ENCODE peak calls at places on chromosomes 1 and 21, in seven cellular contexts. X, U, K, A, G, R and N are unnamed samples.

GRCh38 chr1:194787001-194787400 is 1600.6 kb upstream of the B3GALT2 start:
- DNase-seq in X (no peak), U (no peak), K (no peak), A (no peak), G (no peak), R (no peak), N (no peak)

GRCh38 chr1:204599098-204599497 is 82.9 kb downstream of the MDM4 start:
- DNase-seq in X (no peak), U (no peak), K (no peak), A (no peak), G (no peak), R (no peak), N (no peak)

GRCh38 chr1:8939362-8939995 is 6.2 kb upstream of the CA6 start:
- DNase-seq in X (no peak), U (no peak), K (no peak), A (no peak), G (no peak), R (no peak), N (no peak)

GRCh38 chr1:7539772-7540175 is 231.3 kb upstream of the VAMP3 start:
- DNase-seq in X (no peak), U (no peak), K (peak), A (peak), G (no peak), R (peak), N (peak)

GRCh38 chr1:29945426-29945825 is 709.1 kb downstream of the PTPRU start:
- DNase-seq in X (no peak), U (no peak), K (no peak), A (no peak), G (no peak), R (no peak), N (no peak)

GRCh38 chr1:67713071-67713806 is 28.2 kb downstream of the GADD45A start:
- DNase-seq in X (no peak), U (no peak), K (no peak), A (peak), G (no peak), R (peak), N (peak)

GRCh38 chr21:19508442-19508841 is 1104.9 kb upstream of the TMPRSS15 start:
- DNase-seq in X (no peak), U (no peak), K (no peak), A (no peak), G (no peak), R (no peak), N (no peak)

GRCh38 chr1:7679159-7679872 is 91.8 kb upstream of the VAMP3 start:
- DNase-seq in X (no peak), U (no peak), K (no peak), A (no peak), G (no peak), R (no peak), N (no peak)

GRCh38 chr1:162988869-162989268 is 80.3 kb upstream of the RGS4 start:
- DNase-seq in X (no peak), U (no peak), K (no peak), A (no peak), G (no peak), R (no peak), N (no peak)